ENCODE peak calls at places on chromosome 16, in nine cellular contexts. R, Z, H, P, K, Y, I, M and T are unnamed samples.

GRCh38 chr16:27242868-27243590 is 25.5 kb downstream of the NSMCE1 start:
- DNase-seq in P (peak; percentile 81), Z (peak; percentile 63), M (peak; percentile 63), K (peak; percentile 96), Y (peak; percentile 98), H (peak; percentile 87), R (no peak), I (no peak), T (peak; percentile 91)

GRCh38 chr16:31243734-31244670 is 15.8 kb upstream of the ITGAM start:
- DNase-seq in Z (no peak), M (no peak), Y (no peak), K (no peak), H (no peak), R (no peak), I (no peak), P (no peak), T (no peak)

GRCh38 chr16:74740795-74741304 is 33.8 kb downstream of the FA2H start:
- DNase-seq in Z (peak; percentile 31), Y (no peak), P (no peak), I (no peak), R (no peak), H (no peak), M (peak; percentile 62), K (no peak), T (no peak)

GRCh38 chr16:75789237-75789636 is 62.9 kb upstream of the CPHXL start:
- DNase-seq in K (peak; percentile 10), M (no peak), I (peak; percentile 9), Z (peak; percentile 66), Y (peak; percentile 55), P (peak; percentile 46), R (peak; percentile 12), H (peak; percentile 3), T (peak; percentile 9)

GRCh38 chr16:31861415-31861814 is 12.2 kb upstream of the ZNF267 start:
- DNase-seq in I (no peak), H (no peak), Y (no peak), Z (no peak), P (no peak), M (no peak), R (no peak), K (no peak), T (no peak)

GRCh38 chr16:85335584-85336492 is 223.6 kb upstream of the CIBAR2 start:
- DNase-seq in P (peak; percentile 29), I (no peak), M (no peak), Z (no peak), Y (peak; percentile 41), R (no peak), K (no peak), H (no peak), T (peak; percentile 27)

GRCh38 chr16:83606486-83607030 is 201.2 kb upstream of the HSBP1 start:
- DNase-seq in Z (no peak), K (no peak), R (no peak), I (no peak), P (no peak), M (no peak), H (no peak), Y (no peak), T (no peak)

GRCh38 chr16:10950393-10950792 is 6.0 kb downstream of the CLEC16A start:
- DNase-seq in K (no peak), R (no peak), Y (peak; percentile 54), H (no peak), P (no peak), M (no peak), I (no peak), Z (no peak), T (no peak)

GRCh38 chr16:77043076-77043475 is 147.9 kb upstream of the MON1B start:
- DNase-seq in R (peak; percentile 23), H (peak; percentile 1), I (no peak), Y (peak; percentile 10), M (no peak), K (no peak), Z (no peak), P (peak; percentile 0), T (no peak)

GRCh38 chr16:27208809-27209208 is 5.5 kb downstream of the KDM8 start:
- DNase-seq in P (no peak), H (no peak), Y (no peak), I (no peak), R (no peak), M (no peak), K (no peak), Z (no peak), T (no peak)

GRCh38 chr16:86995456-86995855 is 321.7 kb downstream of the C16orf95 start:
- DNase-seq in Y (no peak), R (no peak), K (no peak), M (no peak), Z (no peak), P (no peak), H (no peak), I (no peak), T (no peak)

GRCh38 chr16:28218109-28218508 is 6.3 kb upstream of the XPO6 start:
- DNase-seq in H (no peak), K (no peak), M (no peak), I (no peak), Y (peak; percentile 74), Z (peak; percentile 72), P (peak; percentile 72), R (no peak), T (no peak)

GRCh38 chr16:81734632-81735434 is 44.3 kb upstream of the PLCG2 start:
- DNase-seq in I (no peak), R (no peak), P (no peak), H (no peak), M (no peak), K (no peak), Z (no peak), Y (no peak), T (no peak)

GRCh38 chr16:88936913-88937666 is 39.9 kb downstream of the CBFA2T3 start:
- DNase-seq in Y (no peak), R (no peak), K (no peak), P (no peak), M (no peak), H (no peak), I (no peak), Z (no peak), T (no peak)

GRCh38 chr16:27625050-27625697 is 75.2 kb downstream of the KATNIP start:
- DNase-seq in K (no peak), Z (peak; percentile 65), R (no peak), I (peak; percentile 25), Y (peak; percentile 78), M (no peak), H (no peak), P (peak; percentile 81), T (no peak)

GRCh38 chr16:49563666-49564065 is 190.1 kb downstream of the C16orf78 start:
- DNase-seq in K (no peak), Z (no peak), H (peak; percentile 14), I (no peak), M (no peak), P (peak; percentile 10), R (no peak), Y (no peak), T (no peak)

GRCh38 chr16:58755989-58756649 is 22.0 kb upstream of the GOT2 start:
- DNase-seq in I (peak; percentile 41), P (peak; percentile 64), Z (peak; percentile 77), M (peak; percentile 60), R (no peak), H (peak; percentile 31), Y (peak; percentile 74), K (no peak), T (no peak)

GRCh38 chr16:3879887-3880564 is 487 bp downstream of the CREBBP start:
- DNase-seq in R (no peak), K (no peak), H (no peak), Y (peak; percentile 60), M (peak; percentile 64), Z (peak; percentile 74), P (peak; percentile 53), I (no peak), T (no peak)